ENCODE peak calls at places on chromosomes 7 and 10, in nine cellular contexts. One of them, this sample, is unnamed.

GRCh38 chr10:31706921-31707571 is 221.6 kb downstream of the ARHGAP12 start:
- DNase-seq in cardiac muscle cell: peak; percentile 30
- DNase-seq in fibroblast of the aortic adventitia: peak; percentile 29
- DNase-seq in prostate gland: no peak
- DNase-seq in BE2C: no peak
- DNase-seq in left ventricle myocardium inferior: peak; percentile 37
- DNase-seq in GM23338: no peak
- DNase-seq in AG04450: no peak
- DNase-seq in RWPE2: no peak
- DNase-seq in this sample: peak; percentile 18

GRCh38 chr7:148664319-148664718 is 34.4 kb upstream of the CUL1 start:
- DNase-seq in GM23338: no peak
- DNase-seq in fibroblast of the aortic adventitia: peak; percentile 81
- DNase-seq in RWPE2: no peak
- DNase-seq in prostate gland: no peak
- DNase-seq in AG04450: no peak
- DNase-seq in BE2C: no peak
- DNase-seq in cardiac muscle cell: peak; percentile 74
- DNase-seq in left ventricle myocardium inferior: peak; percentile 26
- DNase-seq in this sample: peak; percentile 81

GRCh38 chr10:128485701-128486235 is 359.5 kb upstream of the MKI67 start:
- DNase-seq in cardiac muscle cell: no peak
- DNase-seq in GM23338: no peak
- DNase-seq in BE2C: no peak
- DNase-seq in prostate gland: no peak
- DNase-seq in left ventricle myocardium inferior: no peak
- DNase-seq in fibroblast of the aortic adventitia: no peak
- DNase-seq in AG04450: no peak
- DNase-seq in RWPE2: no peak
- DNase-seq in this sample: no peak

GRCh38 chr10:28624351-28624750 is 53.0 kb upstream of the BAMBI start:
- DNase-seq in BE2C: no peak
- DNase-seq in left ventricle myocardium inferior: no peak
- DNase-seq in prostate gland: no peak
- DNase-seq in RWPE2: no peak
- DNase-seq in fibroblast of the aortic adventitia: no peak
- DNase-seq in cardiac muscle cell: no peak
- DNase-seq in GM23338: peak; percentile 25
- DNase-seq in AG04450: no peak
- DNase-seq in this sample: no peak

GRCh38 chr7:156818133-156818532 is 74.8 kb downstream of the LMBR1 start:
- DNase-seq in RWPE2: no peak
- DNase-seq in prostate gland: no peak
- DNase-seq in left ventricle myocardium inferior: no peak
- DNase-seq in GM23338: no peak
- DNase-seq in BE2C: no peak
- DNase-seq in fibroblast of the aortic adventitia: no peak
- DNase-seq in AG04450: no peak
- DNase-seq in cardiac muscle cell: no peak
- DNase-seq in this sample: no peak

GRCh38 chr7:10121641-10122040 is 852.0 kb upstream of the PHF14 start:
- DNase-seq in fibroblast of the aortic adventitia: no peak
- DNase-seq in left ventricle myocardium inferior: no peak
- DNase-seq in AG04450: no peak
- DNase-seq in BE2C: peak; percentile 16
- DNase-seq in cardiac muscle cell: no peak
- DNase-seq in prostate gland: no peak
- DNase-seq in GM23338: peak; percentile 2
- DNase-seq in RWPE2: no peak
- DNase-seq in this sample: no peak

GRCh38 chr10:73095479-73096021 is 1.1 kb downstream of the P4HA1 start:
- DNase-seq in BE2C: peak; percentile 42
- DNase-seq in RWPE2: no peak
- DNase-seq in left ventricle myocardium inferior: peak; percentile 42
- DNase-seq in GM23338: peak; percentile 77
- DNase-seq in prostate gland: peak; percentile 39
- DNase-seq in AG04450: peak; percentile 61
- DNase-seq in fibroblast of the aortic adventitia: peak; percentile 89
- DNase-seq in cardiac muscle cell: peak; percentile 91
- DNase-seq in this sample: peak; percentile 89

GRCh38 chr10:59878289-59878688 is 28.1 kb downstream of the CCDC6 start:
- DNase-seq in GM23338: no peak
- DNase-seq in prostate gland: no peak
- DNase-seq in RWPE2: no peak
- DNase-seq in BE2C: no peak
- DNase-seq in cardiac muscle cell: peak; percentile 44
- DNase-seq in left ventricle myocardium inferior: no peak
- DNase-seq in fibroblast of the aortic adventitia: no peak
- DNase-seq in AG04450: no peak
- DNase-seq in this sample: no peak

GRCh38 chr10:2463301-2463700 is 604.0 kb upstream of the PFKP start:
- DNase-seq in GM23338: no peak
- DNase-seq in prostate gland: no peak
- DNase-seq in RWPE2: no peak
- DNase-seq in AG04450: no peak
- DNase-seq in fibroblast of the aortic adventitia: no peak
- DNase-seq in BE2C: no peak
- DNase-seq in left ventricle myocardium inferior: no peak
- DNase-seq in cardiac muscle cell: no peak
- DNase-seq in this sample: no peak

GRCh38 chr10:52312999-52313349 is 1.1 kb upstream of the DKK1 start:
- DNase-seq in GM23338: no peak
- DNase-seq in fibroblast of the aortic adventitia: peak; percentile 8
- DNase-seq in BE2C: no peak
- DNase-seq in cardiac muscle cell: peak; percentile 40
- DNase-seq in RWPE2: no peak
- DNase-seq in left ventricle myocardium inferior: no peak
- DNase-seq in prostate gland: no peak
- DNase-seq in AG04450: no peak
- DNase-seq in this sample: no peak

GRCh38 chr7:143407296-143408246 is 1.1 kb downstream of the EPHA1 start:
- DNase-seq in left ventricle myocardium inferior: no peak
- DNase-seq in AG04450: no peak
- DNase-seq in cardiac muscle cell: no peak
- DNase-seq in fibroblast of the aortic adventitia: no peak
- DNase-seq in RWPE2: no peak
- DNase-seq in GM23338: no peak
- DNase-seq in prostate gland: no peak
- DNase-seq in BE2C: no peak
- DNase-seq in this sample: no peak

GRCh38 chr7:113263749-113264148 is 145.4 kb upstream of the SMIM30 start:
- DNase-seq in GM23338: no peak
- DNase-seq in prostate gland: no peak
- DNase-seq in left ventricle myocardium inferior: no peak
- DNase-seq in RWPE2: no peak
- DNase-seq in fibroblast of the aortic adventitia: no peak
- DNase-seq in cardiac muscle cell: no peak
- DNase-seq in AG04450: no peak
- DNase-seq in BE2C: no peak
- DNase-seq in this sample: no peak

GRCh38 chr10:1687190-1687589 is 50.1 kb downstream of the ADARB2 start:
- DNase-seq in cardiac muscle cell: no peak
- DNase-seq in BE2C: no peak
- DNase-seq in left ventricle myocardium inferior: no peak
- DNase-seq in RWPE2: no peak
- DNase-seq in fibroblast of the aortic adventitia: no peak
- DNase-seq in prostate gland: no peak
- DNase-seq in GM23338: no peak
- DNase-seq in AG04450: no peak
- DNase-seq in this sample: no peak

DNA sequence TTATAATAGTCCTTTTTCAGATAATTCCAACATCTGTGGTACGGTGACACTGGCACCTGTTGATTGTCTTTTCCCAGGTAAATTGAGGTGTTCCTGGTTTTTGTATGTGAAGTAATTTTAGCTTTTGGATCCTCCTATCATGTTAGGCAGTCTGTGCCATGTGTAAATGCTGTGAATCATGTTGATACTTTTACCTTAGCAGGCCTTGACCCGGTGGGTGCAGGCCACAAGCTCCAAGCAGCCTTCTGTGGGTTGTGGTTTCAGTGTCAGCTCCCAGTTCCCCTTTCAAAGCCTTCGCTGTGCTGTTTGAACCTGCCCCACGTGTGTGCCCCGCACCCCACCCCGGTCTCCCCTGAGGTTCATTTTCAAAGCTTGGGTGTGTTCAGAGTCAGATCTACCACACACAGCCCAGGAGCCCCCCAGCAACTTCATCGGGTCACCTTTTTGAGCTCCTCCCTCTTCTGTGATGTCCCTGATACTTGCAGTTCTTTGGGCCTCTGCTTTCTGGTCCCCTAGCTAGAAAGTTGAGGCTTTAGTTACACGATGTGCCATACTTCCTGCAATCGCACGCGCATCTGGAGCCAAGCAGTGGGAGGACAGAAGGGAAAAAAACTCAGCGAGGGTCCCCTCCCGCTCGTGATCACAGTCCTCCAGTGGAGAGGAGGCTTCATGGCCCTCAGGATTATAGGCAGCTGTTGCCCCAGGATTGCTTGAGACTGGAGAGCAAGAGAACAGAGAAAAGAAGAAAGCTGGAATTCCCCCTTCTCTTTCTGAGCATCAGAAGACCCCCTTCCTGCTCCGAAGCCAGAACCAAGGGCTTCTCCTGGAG is 8.7 kb upstream of the BHLHA15 start:
- DNase-seq in left ventricle myocardium inferior: no peak
- DNase-seq in prostate gland: no peak
- DNase-seq in BE2C: no peak
- DNase-seq in GM23338: no peak
- DNase-seq in AG04450: no peak
- DNase-seq in cardiac muscle cell: no peak
- DNase-seq in fibroblast of the aortic adventitia: no peak
- DNase-seq in RWPE2: no peak
- DNase-seq in this sample: no peak
- H3K4me3 ChIP-seq in left ventricle myocardium inferior: no peak overlapping the region
- H3K4me3 ChIP-seq in prostate gland: no peak overlapping the region
- H3K4me3 ChIP-seq in BE2C: no peak overlapping the region
- H3K4me3 ChIP-seq in GM23338: no peak overlapping the region
- H3K4me3 ChIP-seq in AG04450: no peak overlapping the region
- H3K4me3 ChIP-seq in cardiac muscle cell: no peak overlapping the region
- H3K4me3 ChIP-seq in fibroblast of the aortic adventitia: no peak overlapping the region
- H3K4me3 ChIP-seq in RWPE2: no peak overlapping the region
- H3K4me3 ChIP-seq in this sample: no peak overlapping the region

DNA sequence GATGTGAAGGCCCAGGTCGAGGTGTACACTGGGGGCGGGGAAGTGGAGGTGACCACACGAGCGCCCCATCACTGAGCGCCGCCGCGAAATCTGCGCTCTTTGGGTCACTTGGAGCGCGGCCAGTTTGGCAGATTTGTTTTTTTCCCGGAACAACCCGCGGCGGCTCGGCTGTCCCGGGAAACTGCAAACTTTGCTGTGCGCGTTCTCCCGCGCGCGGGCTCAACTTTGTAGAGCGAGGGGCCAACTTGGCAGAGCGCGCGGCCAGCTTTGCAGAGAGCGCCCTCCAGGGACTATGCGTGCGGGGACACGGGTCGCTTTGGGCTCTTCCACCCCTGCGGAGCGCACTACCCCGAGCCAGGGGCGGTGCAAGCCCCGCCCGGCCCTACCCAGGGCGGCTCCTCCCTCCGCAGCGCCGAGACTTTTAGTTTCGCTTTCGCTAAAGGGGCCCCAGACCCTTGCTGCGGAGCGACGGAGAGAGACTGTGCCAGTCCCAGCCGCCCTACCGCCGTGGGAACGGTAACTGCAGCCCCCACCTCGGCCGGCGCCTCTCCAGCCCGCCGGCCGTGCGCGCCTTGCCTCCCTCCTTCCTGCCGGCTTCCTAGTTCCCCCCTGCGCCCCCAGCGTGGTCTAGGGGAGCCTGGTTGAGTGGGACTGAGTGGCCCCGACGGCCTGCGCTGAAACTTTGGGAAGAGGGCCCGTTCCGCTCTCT is at the start of gene CASP7:
- DNase-seq in prostate gland: peak; percentile 77
- DNase-seq in BE2C: peak; percentile 92
- DNase-seq in left ventricle myocardium inferior: peak; percentile 82
- DNase-seq in AG04450: peak; percentile 34
- DNase-seq in GM23338: peak; percentile 92
- DNase-seq in fibroblast of the aortic adventitia: peak; percentile 68
- DNase-seq in cardiac muscle cell: peak; percentile 80
- DNase-seq in RWPE2: peak; percentile 76
- DNase-seq in this sample: peak; percentile 73
- TF ChIP-seq CTCF in prostate gland: peak; percentile 21
- TF ChIP-seq CTCF in BE2C: peak; percentile 36
- TF ChIP-seq CTCF in left ventricle myocardium inferior: no peak
- TF ChIP-seq CTCF in AG04450: no peak
- TF ChIP-seq CTCF in GM23338: no peak
- TF ChIP-seq CTCF in fibroblast of the aortic adventitia: no peak
- TF ChIP-seq CTCF in cardiac muscle cell: no peak
- TF ChIP-seq CTCF in RWPE2: peak; percentile 61
- TF ChIP-seq CTCF in this sample: no peak

GRCh38 chr10:116561026-116561425 is 15.3 kb downstream of the PNLIP start:
- DNase-seq in prostate gland: no peak
- DNase-seq in left ventricle myocardium inferior: no peak
- DNase-seq in AG04450: no peak
- DNase-seq in BE2C: no peak
- DNase-seq in RWPE2: no peak
- DNase-seq in cardiac muscle cell: no peak
- DNase-seq in fibroblast of the aortic adventitia: no peak
- DNase-seq in GM23338: no peak
- DNase-seq in this sample: no peak

GRCh38 chr10:116567335-116567734 is 21.6 kb downstream of the PNLIP start:
- DNase-seq in fibroblast of the aortic adventitia: no peak
- DNase-seq in left ventricle myocardium inferior: no peak
- DNase-seq in cardiac muscle cell: no peak
- DNase-seq in AG04450: no peak
- DNase-seq in prostate gland: no peak
- DNase-seq in BE2C: no peak
- DNase-seq in GM23338: no peak
- DNase-seq in RWPE2: no peak
- DNase-seq in this sample: no peak

GRCh38 chr10:116565533-116565932 is 19.8 kb downstream of the PNLIP start:
- DNase-seq in GM23338: no peak
- DNase-seq in BE2C: no peak
- DNase-seq in AG04450: no peak
- DNase-seq in prostate gland: no peak
- DNase-seq in RWPE2: no peak
- DNase-seq in left ventricle myocardium inferior: no peak
- DNase-seq in fibroblast of the aortic adventitia: no peak
- DNase-seq in cardiac muscle cell: no peak
- DNase-seq in this sample: no peak

GRCh38 chr10:116566932-116567331 is 21.2 kb downstream of the PNLIP start:
- DNase-seq in prostate gland: no peak
- DNase-seq in left ventricle myocardium inferior: no peak
- DNase-seq in AG04450: no peak
- DNase-seq in GM23338: no peak
- DNase-seq in cardiac muscle cell: no peak
- DNase-seq in RWPE2: no peak
- DNase-seq in fibroblast of the aortic adventitia: no peak
- DNase-seq in BE2C: no peak
- DNase-seq in this sample: no peak
- H3K4me3 ChIP-seq in prostate gland: no peak overlapping the region
- H3K4me3 ChIP-seq in left ventricle myocardium inferior: no peak overlapping the region
- H3K4me3 ChIP-seq in AG04450: no peak overlapping the region
- H3K4me3 ChIP-seq in GM23338: no peak overlapping the region
- H3K4me3 ChIP-seq in cardiac muscle cell: no peak overlapping the region
- H3K4me3 ChIP-seq in RWPE2: no peak overlapping the region
- H3K4me3 ChIP-seq in fibroblast of the aortic adventitia: no peak overlapping the region
- H3K4me3 ChIP-seq in BE2C: no peak overlapping the region
- H3K4me3 ChIP-seq in this sample: no peak overlapping the region

GRCh38 chr10:63123963-63124362 is 9.2 kb upstream of the NRBF2 start:
- DNase-seq in AG04450: no peak
- DNase-seq in GM23338: no peak
- DNase-seq in cardiac muscle cell: peak; percentile 72
- DNase-seq in fibroblast of the aortic adventitia: no peak
- DNase-seq in prostate gland: no peak
- DNase-seq in BE2C: no peak
- DNase-seq in left ventricle myocardium inferior: no peak
- DNase-seq in RWPE2: no peak
- DNase-seq in this sample: no peak
- TF ChIP-seq CTCF in AG04450: no peak
- TF ChIP-seq CTCF in GM23338: no peak
- TF ChIP-seq CTCF in cardiac muscle cell: no peak
- TF ChIP-seq CTCF in fibroblast of the aortic adventitia: no peak
- TF ChIP-seq CTCF in prostate gland: no peak
- TF ChIP-seq CTCF in BE2C: no peak
- TF ChIP-seq CTCF in left ventricle myocardium inferior: no peak
- TF ChIP-seq CTCF in RWPE2: no peak
- TF ChIP-seq CTCF in this sample: no peak

This sample was measured in cardiac fibroblast.